ENCODE peak calls at places on chromosomes 5 and 9, in ten cellular contexts. A, Y, K, C, J, G, N, L, Z and X are unnamed samples.

GRCh38 chr9:126295936-126296600 is 30.6 kb upstream of the MVB12B start:
- DNase-seq in K (no peak), J (no peak), N (no peak), Y (no peak), L (no peak), G (no peak), C (no peak), Z (peak), A (no peak), X (no peak)

GRCh38 chr9:73951147-73951546 is 546.0 kb upstream of the RORB start:
- DNase-seq in Y (no peak), L (no peak), C (no peak), J (no peak), Z (no peak), K (no peak), N (no peak), G (no peak), A (no peak), X (no peak)

GRCh38 chr5:2217219-2217618 is 334.5 kb upstream of the IRX4 start:
- DNase-seq in K (no peak), C (no peak), Z (no peak), L (no peak), N (no peak), A (no peak), J (no peak), Y (no peak), G (no peak), X (no peak)

GRCh38 chr5:143078321-143078720 is 308.1 kb downstream of the ARHGAP26 start:
- DNase-seq in Y (no peak), L (no peak), K (no peak), J (no peak), N (no peak), A (no peak), G (no peak), Z (no peak), C (no peak), X (no peak)

GRCh38 chr9:116250881-116251280 is 97.3 kb downstream of the PAPPA start:
- DNase-seq in A (no peak), G (no peak), J (no peak), K (no peak), Z (no peak), N (no peak), Y (no peak), C (no peak), L (no peak), X (no peak)

GRCh38 chr9:16046713-16047112 is 493.9 kb downstream of the CCDC171 start:
- DNase-seq in N (no peak), L (no peak), Y (no peak), J (no peak), Z (no peak), C (no peak), G (no peak), K (peak), A (no peak), X (peak)

GRCh38 chr9:107487521-107488399 is 1.8 kb downstream of the KLF4 start:
- DNase-seq in Y (peak), A (peak), L (peak), N (peak), J (peak), C (peak), K (no peak), Z (no peak), G (peak), X (peak)

GRCh38 chr9:33778700-33779351 is 16.5 kb upstream of the PRSS3 start:
- DNase-seq in A (peak), G (peak), Z (peak), N (peak), Y (peak), J (peak), L (peak), C (no peak), K (peak), X (peak)

GRCh38 chr5:113488645-113489184 is 462 bp upstream of the MCC start:
- DNase-seq in N (no peak), G (no peak), C (no peak), J (peak), K (peak), Z (no peak), Y (no peak), L (no peak), A (no peak), X (no peak)

GRCh38 chr9:107827304-107827703 is 337.7 kb upstream of the KLF4 start:
- DNase-seq in L (no peak), Y (no peak), C (no peak), Z (no peak), J (no peak), A (no peak), G (no peak), K (no peak), N (no peak), X (no peak)

GRCh38 chr5:16304846-16305245 is 125.3 kb upstream of the MARCHF11 start:
- DNase-seq in C (no peak), Y (no peak), K (no peak), G (no peak), A (no peak), L (no peak), J (no peak), Z (no peak), N (no peak), X (no peak)

GRCh38 chr5:15993934-15994333 is 185.7 kb downstream of the MARCHF11 start:
- DNase-seq in Z (no peak), J (no peak), N (no peak), Y (peak), K (peak), G (no peak), L (no peak), A (no peak), C (no peak), X (no peak)

GRCh38 chr5:110940136-110940535 is 131.4 kb upstream of the TSLP start:
- DNase-seq in G (no peak), A (no peak), Z (no peak), L (no peak), K (peak), C (no peak), J (no peak), Y (no peak), N (no peak), X (no peak)

GRCh38 chr5:145362261-145362660 is 472.9 kb downstream of the PRELID2 start:
- DNase-seq in A (peak), Z (peak), K (peak), N (no peak), C (no peak), L (no peak), J (peak), G (no peak), Y (no peak), X (no peak)

GRCh38 chr9:34957492-34958410 is at the start of gene PHF24:
- DNase-seq in N (peak), J (no peak), K (no peak), C (no peak), G (peak), Z (peak), Y (peak), L (peak), A (peak), X (peak)

GRCh38 chr5:161230222-161230621 is 316.3 kb downstream of the GABRB2 start:
- DNase-seq in K (no peak), A (peak), Z (no peak), N (no peak), L (peak), C (no peak), Y (peak), J (no peak), G (no peak), X (peak)

GRCh38 chr9:29830815-29831214 is 2257.5 kb upstream of the C9orf72 start:
- DNase-seq in A (peak), J (no peak), Y (peak), L (peak), N (peak), C (no peak), G (peak), Z (peak), K (peak), X (peak)

GRCh38 chr5:115461506-115462290 is 82.9 kb downstream of the FEM1C start:
- DNase-seq in C (no peak), N (no peak), Y (no peak), L (no peak), A (no peak), K (peak), Z (peak), G (no peak), J (peak), X (no peak)

GRCh38 chr9:16773617-16774016 is 96.9 kb downstream of the BNC2 start:
- DNase-seq in C (no peak), A (no peak), K (no peak), N (no peak), Z (no peak), G (no peak), L (no peak), J (no peak), Y (no peak), X (no peak)

GRCh38 chr5:154437281-154437965 is 8.4 kb upstream of the SAP30L start:
- DNase-seq in G (no peak), C (no peak), N (no peak), J (no peak), L (no peak), Z (no peak), A (no peak), K (peak), Y (no peak), X (no peak)

GRCh38 chr9:19102181-19102630 is 498 bp downstream of the HAUS6 start:
- DNase-seq in N (peak), C (no peak), L (peak), G (no peak), Z (peak), K (no peak), A (no peak), J (no peak), Y (peak), X (peak)

GRCh38 chr5:41510176-41510831 is at the start of gene PLCXD3:
- DNase-seq in N (peak), K (no peak), L (peak), A (peak), Y (peak), G (peak), J (peak), Z (peak), C (peak), X (peak)

GRCh38 chr5:103041071-103041676 is 78.8 kb downstream of the GIN1 start:
- DNase-seq in K (no peak), Z (peak), A (peak), L (no peak), J (peak), N (no peak), Y (peak), G (no peak), C (no peak), X (no peak)

GRCh38 chr5:135738564-135738875 is 95.9 kb upstream of the SLC25A48 start:
- DNase-seq in C (no peak), N (no peak), J (no peak), Z (no peak), K (no peak), Y (no peak), L (no peak), G (no peak), A (no peak), X (no peak)

GRCh38 chr9:32589083-32589713 is 16.2 kb upstream of the NDUFB6 start:
- DNase-seq in N (no peak), Y (peak), G (no peak), K (peak), C (no peak), Z (peak), A (peak), J (peak), L (peak), X (no peak)

GRCh38 chr9:8188720-8189407 is 389.3 kb upstream of the DMAC1 start:
- DNase-seq in A (peak), N (no peak), C (no peak), J (no peak), Z (no peak), Y (no peak), G (no peak), L (no peak), K (no peak), X (no peak)

GRCh38 chr9:127980706-127981558 is at the start of gene EEIG1:
- DNase-seq in L (peak), G (peak), N (peak), Y (peak), J (peak), K (peak), A (peak), Z (peak), C (peak), X (peak)

GRCh38 chr9:23826120-23826629 is at the start of gene ELAVL2:
- DNase-seq in N (peak), C (peak), G (peak), Z (peak), Y (peak), K (peak), J (peak), A (peak), L (peak), X (peak)

GRCh38 chr5:55402199-55402598 is 94.4 kb downstream of the MTREX start:
- DNase-seq in L (no peak), A (no peak), K (no peak), Y (peak), Z (no peak), N (no peak), C (no peak), G (no peak), J (no peak), X (peak)
- TF ChIP-seq CTCF in L (peak), A (no peak), K (peak), Y (peak), Z (no peak), N (no peak), C (no peak), G (peak), J (peak), X (peak)

DNA sequence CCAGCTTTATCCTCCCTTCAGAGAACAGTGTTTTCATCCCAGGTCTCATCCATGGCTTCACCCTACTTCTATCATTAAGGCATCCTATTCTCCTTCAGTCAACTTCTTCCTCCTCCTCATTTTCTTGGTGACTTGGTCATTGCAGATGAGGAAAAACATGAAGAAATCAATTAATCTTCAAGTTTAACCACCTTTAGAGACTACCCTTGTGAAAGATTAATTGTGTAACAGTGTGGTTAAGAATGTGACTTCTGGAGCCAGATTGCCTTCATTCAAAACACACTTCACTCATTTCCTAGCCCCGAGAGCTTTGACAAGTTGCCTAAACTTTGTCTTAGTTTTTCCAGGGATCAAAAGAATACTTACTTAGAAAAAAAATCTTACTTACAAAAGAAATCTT is 110.0 kb downstream of the STK32A start:
- DNase-seq in A (no peak), K (no peak), Y (no peak), G (no peak), N (no peak), L (no peak), J (no peak), Z (no peak), C (no peak), X (no peak)
- TF ChIP-seq CTCF in A (no peak), K (no peak), Y (no peak), G (no peak), N (no peak), L (no peak), J (no peak), Z (no peak), C (no peak), X (no peak)

DNA sequence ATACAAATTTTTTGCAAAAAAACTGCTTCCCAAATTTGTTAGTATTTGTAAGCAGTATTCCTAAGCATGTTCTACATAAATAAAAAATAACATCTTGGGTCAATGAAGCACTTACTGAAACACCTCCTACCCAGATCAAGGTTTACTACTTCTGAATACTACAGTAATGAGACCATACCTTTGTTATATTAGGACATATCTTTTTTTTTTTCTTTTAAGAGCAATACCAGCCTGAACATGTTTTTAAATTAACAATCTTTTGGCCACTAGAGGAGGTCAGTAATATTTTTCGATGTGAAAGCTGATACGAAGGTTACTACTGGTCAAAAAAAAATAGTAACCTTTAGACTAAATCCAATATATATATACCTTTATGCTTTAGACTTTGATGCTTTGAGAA is 72.7 kb downstream of the CERT1 start:
- DNase-seq in N (no peak), Y (no peak), Z (peak), G (no peak), L (no peak), K (no peak), J (no peak), C (no peak), A (no peak), X (no peak)
- TF ChIP-seq CTCF in N (no peak), Y (no peak), Z (peak), G (no peak), L (no peak), K (no peak), J (no peak), C (no peak), A (no peak), X (no peak)

GRCh38 chr5:137605377-137605776 is 106.3 kb upstream of the SPOCK1 start:
- DNase-seq in Y (peak), N (no peak), C (no peak), G (no peak), K (no peak), A (no peak), L (peak), Z (peak), J (no peak), X (peak)
- TF ChIP-seq CTCF in Y (peak), N (peak), C (no peak), G (no peak), K (peak), A (no peak), L (peak), Z (peak), J (peak), X (peak)

GRCh38 chr9:5263568-5264218 is 32.5 kb downstream of the INSL4 start:
- DNase-seq in N (no peak), K (peak), L (peak), A (peak), J (no peak), Y (peak), G (no peak), Z (no peak), C (no peak), X (peak)
- TF ChIP-seq CTCF in N (no peak), K (no peak), L (peak), A (peak), J (no peak), Y (peak), G (peak), Z (no peak), C (no peak), X (peak)